ENCODE peak calls at places on chromosomes 7 and 10, in eight cellular contexts. B is foreskin keratinocyte; L is transverse colon; G is effector memory CD4-positive, alpha-beta T cell; J is esophagus squamous epithelium; N is left ventricle myocardium inferior; K is sigmoid colon; R is left lung. C is an unnamed sample.

GRCh38 chr10:11210211-11210922 is 192.7 kb downstream of the CELF2 start:
- DNase-seq in K (no peak), L (no peak), B (no peak), N (no peak), J (no peak), R (peak; percentile 70), G (no peak), C (no peak)

GRCh38 chr7:88147341-88147740 is 72.5 kb downstream of the SRI start:
- DNase-seq in K (no peak), R (no peak), B (no peak), N (no peak), G (no peak), J (no peak), L (no peak), C (no peak)

GRCh38 chr10:72511414-72511813 is 114.5 kb downstream of the MICU1 start:
- DNase-seq in N (no peak), B (no peak), J (no peak), L (no peak), K (no peak), G (no peak), R (no peak), C (no peak)

GRCh38 chr7:4871056-4871680 is 9.3 kb upstream of the PAPOLB start:
- DNase-seq in J (no peak), K (no peak), N (no peak), L (no peak), G (no peak), R (no peak), B (no peak), C (no peak)

GRCh38 chr7:140214075-140214684 is 37.4 kb upstream of the KDM7A start:
- DNase-seq in K (no peak), R (peak; percentile 64), L (peak; percentile 87), G (no peak), J (no peak), N (peak; percentile 23), B (peak; percentile 61), C (no peak)

GRCh38 chr7:137880432-137880831 is 33.7 kb upstream of the DGKI start:
- DNase-seq in L (no peak), B (peak; percentile 73), K (no peak), G (no peak), N (no peak), J (no peak), R (no peak), C (no peak)

GRCh38 chr7:43942997-43943701 is 16.9 kb downstream of the UBE2D4 start:
- DNase-seq in G (no peak), R (no peak), J (no peak), N (no peak), L (peak; percentile 33), K (peak; percentile 27), B (no peak), C (no peak)

GRCh38 chr7:34851431-34851830 is 185.9 kb downstream of the DPY19L1 start:
- DNase-seq in B (no peak), J (no peak), G (no peak), L (no peak), R (no peak), K (no peak), N (no peak), C (no peak)

GRCh38 chr10:4581929-4582328 is 244.1 kb upstream of the AKR1E2 start:
- DNase-seq in R (no peak), L (no peak), J (no peak), G (no peak), B (no peak), N (no peak), K (no peak), C (no peak)

GRCh38 chr7:157010588-157011332 is at the start of gene MNX1:
- DNase-seq in R (peak; percentile 55), B (no peak), L (peak; percentile 89), N (peak; percentile 51), J (no peak), K (no peak), G (no peak), C (no peak)

GRCh38 chr10:111249925-111250324 is 173.1 kb downstream of the ADRA2A start:
- DNase-seq in L (peak; percentile 11), N (no peak), R (no peak), K (no peak), G (no peak), J (no peak), B (no peak), C (no peak)

GRCh38 chr10:52523696-52524095 is 209.6 kb downstream of the DKK1 start:
- DNase-seq in L (no peak), J (no peak), G (no peak), R (no peak), B (no peak), N (no peak), K (no peak), C (no peak)

GRCh38 chr10:97097154-97097490 is 88.6 kb downstream of the SLIT1 start:
- DNase-seq in G (no peak), N (no peak), L (no peak), R (no peak), J (no peak), B (no peak), K (no peak), C (no peak)

GRCh38 chr10:97096327-97097153 is 89.2 kb downstream of the SLIT1 start:
- DNase-seq in R (no peak), G (no peak), B (no peak), L (no peak), J (no peak), K (no peak), N (peak; percentile 83), C (no peak)

GRCh38 chr10:97099868-97100267 is 85.9 kb downstream of the SLIT1 start:
- DNase-seq in J (no peak), L (no peak), B (no peak), K (no peak), G (no peak), R (no peak), N (no peak), C (no peak)

GRCh38 chr10:97099089-97099488 is 86.7 kb downstream of the SLIT1 start:
- DNase-seq in J (no peak), B (no peak), K (no peak), R (no peak), L (no peak), N (no peak), G (no peak), C (no peak)

GRCh38 chr10:97095701-97096300 is 90.0 kb downstream of the SLIT1 start:
- DNase-seq in R (no peak), G (no peak), L (no peak), J (no peak), B (no peak), K (no peak), N (no peak), C (no peak)
- H3K4me1 ChIP-seq in R (no peaks in the 10 kb centered on the region), G (no peaks in the 10 kb centered on the region), L (no peaks in the 10 kb centered on the region), J (no peaks in the 10 kb centered on the region), B (no peaks in the 10 kb centered on the region), K (peaks cover 9% of the 10 kb centered on the region), N (peaks cover 33% of the 10 kb centered on the region), C (no peaks in the 10 kb centered on the region)

DNA sequence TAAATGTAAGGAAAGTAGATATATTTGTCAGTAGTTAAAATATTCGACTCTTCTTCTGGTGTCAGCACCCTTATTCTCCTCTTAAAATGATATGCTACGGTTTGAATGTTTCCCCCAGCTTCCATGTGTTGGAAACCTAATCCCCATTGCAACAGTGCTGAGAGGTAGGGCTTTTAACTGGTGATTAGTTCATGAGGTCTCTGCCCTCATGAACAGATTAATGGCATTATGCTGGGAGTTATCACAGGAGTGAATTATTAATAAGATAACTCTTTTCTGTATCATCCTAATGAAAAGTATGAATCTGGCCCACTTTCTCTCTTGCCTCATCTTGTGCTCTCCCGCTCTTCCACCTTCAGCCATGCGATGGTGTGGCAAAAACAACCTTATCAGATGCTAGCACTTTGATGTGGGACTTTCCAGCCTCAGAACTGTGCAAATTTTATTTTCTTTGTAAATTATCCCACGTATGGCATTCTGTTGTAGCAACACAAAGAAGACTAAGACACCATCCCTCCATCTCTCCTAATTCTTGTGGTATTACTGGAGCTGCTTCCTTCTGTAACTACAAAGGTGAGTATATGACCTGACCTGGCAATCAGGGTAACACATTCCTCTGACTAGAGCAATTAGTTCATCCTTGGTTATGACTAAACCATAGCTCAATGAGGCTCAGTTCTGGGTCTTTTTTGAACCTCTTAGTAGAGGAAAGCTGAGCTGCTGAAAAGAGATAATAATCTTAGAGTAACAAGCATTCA is 171.1 kb upstream of the TMEM196 start:
- DNase-seq in L (no peak), K (no peak), N (no peak), R (no peak), G (no peak), B (peak; percentile 61), J (no peak), C (no peak)
- H3K4me1 ChIP-seq in L (no peaks in the 10 kb centered on the region), K (no peaks in the 10 kb centered on the region), N (no peaks in the 10 kb centered on the region), R (no peaks in the 10 kb centered on the region), G (no peaks in the 10 kb centered on the region), B (peaks cover 12% of the 10 kb centered on the region), J (no peaks in the 10 kb centered on the region), C (no peaks in the 10 kb centered on the region)

GRCh38 chr10:96719205-96719604 is 1.1 kb downstream of the PIK3AP1 start:
- DNase-seq in K (no peak), B (no peak), G (no peak), L (no peak), R (no peak), N (no peak), J (no peak), C (no peak)

GRCh38 chr10:96714856-96715255 is 5.5 kb downstream of the PIK3AP1 start:
- DNase-seq in R (no peak), N (no peak), B (no peak), L (no peak), G (no peak), J (no peak), K (no peak), C (no peak)

GRCh38 chr10:96714031-96714590 is 6.2 kb downstream of the PIK3AP1 start:
- DNase-seq in B (peak; percentile 4), J (no peak), G (no peak), N (no peak), R (no peak), K (no peak), L (no peak), C (no peak)

GRCh38 chr10:96718304-96718990 is 1.9 kb downstream of the PIK3AP1 start:
- DNase-seq in R (no peak), J (no peak), B (no peak), G (no peak), K (no peak), N (no peak), L (no peak), C (no peak)

GRCh38 chr10:96716396-96716795 is 3.9 kb downstream of the PIK3AP1 start:
- DNase-seq in L (no peak), K (no peak), G (no peak), R (no peak), J (no peak), N (no peak), B (no peak), C (no peak)
- H3K4me1 ChIP-seq in L (no peaks in the 10 kb centered on the region), K (peaks cover 15% of the 10 kb centered on the region), G (peaks cover 9% of the 10 kb centered on the region), R (peaks cover 73% of the 10 kb centered on the region), J (peaks cover 14% of the 10 kb centered on the region), N (peaks cover 14% of the 10 kb centered on the region), B (no peaks in the 10 kb centered on the region), C (peaks cover 4% of the 10 kb centered on the region)

DNA sequence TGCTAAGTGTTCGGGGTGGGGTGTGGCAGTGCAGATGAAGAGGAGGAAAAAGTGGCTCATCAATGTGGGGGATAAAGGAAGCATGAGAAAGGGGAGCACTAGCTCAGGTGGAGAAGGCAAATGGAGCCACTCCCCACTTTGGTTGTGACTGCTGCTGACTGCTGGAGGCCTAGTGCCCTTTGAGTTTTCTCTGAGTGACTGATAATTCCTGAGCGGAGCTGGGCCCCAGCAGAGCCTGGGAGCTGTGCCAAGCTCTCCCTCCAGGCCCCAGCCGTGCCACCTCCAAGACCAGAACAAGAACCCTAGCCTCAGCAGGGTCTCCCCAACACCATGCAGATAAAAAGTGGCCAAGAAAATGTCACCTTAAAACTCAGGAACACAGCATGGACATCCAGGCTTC is 9.7 kb upstream of the RASSF4 start:
- DNase-seq in K (peak; percentile 54), L (no peak), R (no peak), G (no peak), J (no peak), B (no peak), N (no peak), C (no peak)
- H3K4me1 ChIP-seq in K (peaks cover 8% of the 10 kb centered on the region), L (no peaks in the 10 kb centered on the region), R (peaks cover 54% of the 10 kb centered on the region), G (no peaks in the 10 kb centered on the region), J (no peaks in the 10 kb centered on the region), B (no peaks in the 10 kb centered on the region), N (peaks cover 92% of the 10 kb centered on the region), C (no peaks in the 10 kb centered on the region)

C was measured in thoracic aorta.